ENCODE peak calls at places on chromosomes 16 and 17, in four cellular contexts. X is GM12892, G is HFFc6, L is NCI-H774. A is an unnamed sample.

GRCh38 chr16:56807011-56807675 is 57.9 kb upstream of the SLC12A3 start:
- DNase-seq in X (no peak), G (peak), L (no peak), A (peak)

GRCh38 chr16:78676351-78676750 is 576.9 kb downstream of the WWOX start:
- DNase-seq in X (no peak), G (no peak), L (no peak), A (no peak)

GRCh38 chr17:82236142-82236971 is 7.5 kb downstream of the SLC16A3 start:
- DNase-seq in X (peak), G (no peak), L (peak), A (peak)

GRCh38 chr17:16915752-16916556 is 56.0 kb downstream of the TNFRSF13B start:
- DNase-seq in X (peak), G (peak), L (no peak), A (peak)

GRCh38 chr17:77498056-77498785 is 357.5 kb downstream of the SEC14L1 start:
- DNase-seq in X (no peak), G (no peak), L (no peak), A (no peak)

GRCh38 chr16:66342294-66342900 is 24.1 kb upstream of the CDH5 start:
- DNase-seq in X (no peak), G (no peak), L (no peak), A (no peak)

GRCh38 chr17:2214887-2215615 is 88.5 kb downstream of the SMG6 start:
- DNase-seq in X (no peak), G (peak), L (no peak), A (peak)

GRCh38 chr17:62876063-62876462 is 67.9 kb upstream of the MARCHF10 start:
- DNase-seq in X (no peak), G (no peak), L (no peak), A (no peak)

GRCh38 chr17:28986714-28987367 is 19.0 kb downstream of the SEZ6 start:
- DNase-seq in X (no peak), G (no peak), L (no peak), A (no peak)

GRCh38 chr17:19022747-19023146 is 18.2 kb upstream of the FAM83G start:
- DNase-seq in X (no peak), G (no peak), L (no peak), A (no peak)

GRCh38 chr16:84982434-84982833 is 28.9 kb downstream of the ZDHHC7 start:
- DNase-seq in X (no peak), G (no peak), L (no peak), A (no peak)

A was measured in HT1080.